ENCODE peak calls at places on chromosome 13, in ten cellular contexts. M is esophagus squamous epithelium, E is fibroblast of lung, H is uterus, G is PC-3, S is tibial artery, D is IMR-90, F is prostate gland, O is endodermal cell, B is adrenal gland. N is an unnamed sample.

GRCh38 chr13:114111577-114111976 is 20.8 kb downstream of the RASA3 start:
- DNase-seq in M (no peak), E (peak; percentile 91), H (no peak), G (no peak), S (peak; percentile 24), D (peak; percentile 97), F (no peak), O (peak; percentile 44), B (peak; percentile 35), N (no peak)

GRCh38 chr13:113971471-113972231 is 2.2 kb downstream of the C13orf46 start:
- DNase-seq in M (no peak), E (no peak), H (no peak), G (no peak), S (peak; percentile 55), D (no peak), F (no peak), O (no peak), B (no peak), N (peak; percentile 12)

GRCh38 chr13:102768914-102769313 is 4.7 kb downstream of the TEX30 start:
- DNase-seq in M (no peak), E (peak; percentile 46), H (no peak), G (no peak), S (no peak), D (no peak), F (no peak), O (no peak), B (no peak), N (no peak)

GRCh38 chr13:32212420-32212819 is 102.7 kb downstream of the ZAR1L start:
- DNase-seq in M (no peak), E (peak; percentile 92), H (no peak), G (peak; percentile 5), S (no peak), D (peak; percentile 91), F (no peak), O (no peak), B (no peak), N (no peak)

GRCh38 chr13:112246731-112247470 is 129.3 kb upstream of the SPACA7 start:
- DNase-seq in M (no peak), E (no peak), H (no peak), G (no peak), S (no peak), D (no peak), F (no peak), O (no peak), B (peak; percentile 25), N (no peak)

GRCh38 chr13:98328511-98328910 is 151.4 kb upstream of the RNF113B start:
- DNase-seq in M (no peak), E (no peak), H (no peak), G (no peak), S (no peak), D (no peak), F (no peak), O (no peak), B (no peak), N (no peak)

GRCh38 chr13:99221567-99222239 is 21.0 kb downstream of the UBAC2 start:
- DNase-seq in M (no peak), E (no peak), H (no peak), G (no peak), S (no peak), D (no peak), F (no peak), O (no peak), B (no peak), N (no peak)

GRCh38 chr13:72970956-72971355 is 87.8 kb upstream of the KLF5 start:
- DNase-seq in M (no peak), E (peak; percentile 4), H (no peak), G (peak; percentile 28), S (no peak), D (peak; percentile 57), F (no peak), O (no peak), B (no peak), N (no peak)

DNA sequence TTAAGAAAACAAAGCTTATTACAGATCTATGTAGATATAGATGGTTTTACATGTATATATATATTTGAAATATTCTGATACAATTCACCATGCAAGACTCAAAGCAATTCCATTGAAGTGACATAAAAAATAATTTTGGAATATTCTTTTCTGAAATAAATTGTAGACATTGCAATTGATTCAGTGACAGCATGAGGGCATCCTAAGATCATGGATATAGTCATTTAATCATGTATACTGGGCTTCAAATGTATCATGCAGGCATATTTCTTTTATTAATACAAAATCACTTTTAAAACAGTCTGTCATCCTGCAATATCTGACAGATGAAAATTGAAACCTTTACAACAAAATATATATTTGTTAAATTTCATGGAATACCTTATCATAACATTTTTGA is 286.7 kb upstream of the SLITRK6 start:
- DNase-seq in M (no peak), E (peak; percentile 52), H (no peak), G (peak; percentile 13), S (no peak), D (no peak), F (no peak), O (no peak), B (no peak), N (no peak)
- TF ChIP-seq CTCF in M (no peak), E (peak; percentile 35), H (no peak), G (peak; percentile 48), S (no peak), D (no peak), F (no peak), O (peak; percentile 44), B (no peak), N (peak; percentile 34)

GRCh38 chr13:33524086-33524485 is 238.5 kb upstream of the STARD13 start:
- DNase-seq in M (no peak), E (peak; percentile 88), H (no peak), G (peak; percentile 93), S (no peak), D (peak; percentile 92), F (no peak), O (no peak), B (no peak), N (no peak)
- H3K4me1 ChIP-seq in M (no peaks in the 10 kb centered on the region), E (peaks cover 7% of the 10 kb centered on the region), H (no peaks in the 10 kb centered on the region), G (peaks cover 21% of the 10 kb centered on the region), S (peaks cover 58% of the 10 kb centered on the region), D (peaks cover 20% of the 10 kb centered on the region), F (no peaks in the 10 kb centered on the region), O (no peaks in the 10 kb centered on the region), B (no peaks in the 10 kb centered on the region), N (peaks cover 28% of the 10 kb centered on the region)

GRCh38 chr13:106523566-106523965 is 11.9 kb downstream of the EFNB2 start:
- DNase-seq in M (no peak), E (peak; percentile 58), H (no peak), G (no peak), S (no peak), D (no peak), F (no peak), O (no peak), B (no peak), N (no peak)
- H3K4me3 ChIP-seq in M (peak overlapping the region; percentile 35), E (no peak overlapping the region), H (no peak overlapping the region), G (peak overlapping the region; percentile 44), S (no peak overlapping the region), D (no peak overlapping the region), F (no peak overlapping the region), O (no peak overlapping the region), B (no peak overlapping the region), N (peak overlapping the region; percentile 8)

DNA sequence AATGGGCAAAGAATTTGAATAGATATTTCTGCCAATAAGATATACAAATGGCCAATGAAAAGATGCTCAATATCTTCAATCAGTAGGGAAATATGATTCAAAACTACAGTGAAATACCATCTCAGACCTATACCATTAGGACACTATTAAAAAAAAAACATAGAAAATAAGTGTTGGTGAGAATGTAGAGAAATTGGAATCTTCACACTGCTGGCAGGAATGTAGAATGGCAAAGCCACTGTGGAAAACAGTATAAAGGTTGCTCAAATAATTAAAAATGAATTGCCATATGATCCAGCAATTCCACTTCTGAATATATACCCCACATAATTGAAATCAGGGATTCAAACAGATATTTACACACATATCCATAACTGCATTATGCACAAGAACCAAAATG is 88.1 kb upstream of the STARD13 start:
- DNase-seq in M (no peak), E (no peak), H (no peak), G (no peak), S (no peak), D (no peak), F (no peak), O (no peak), B (no peak), N (no peak)
- TF ChIP-seq CTCF in M (no peak), E (peak; percentile 16), H (no peak), G (no peak), S (no peak), D (peak; percentile 9), F (no peak), O (peak; percentile 57), B (no peak), N (no peak)

GRCh38 chr13:48156466-48156865 is 61.6 kb upstream of the MED4 start:
- DNase-seq in M (no peak), E (no peak), H (no peak), G (no peak), S (no peak), D (no peak), F (no peak), O (peak; percentile 55), B (no peak), N (no peak)
- H3K4me1 ChIP-seq in M (peaks cover 59% of the 10 kb centered on the region), E (peaks cover 2% of the 10 kb centered on the region), H (no peaks in the 10 kb centered on the region), G (peaks cover 34% of the 10 kb centered on the region), S (peaks cover 14% of the 10 kb centered on the region), D (no peaks in the 10 kb centered on the region), F (no peaks in the 10 kb centered on the region), O (no peaks in the 10 kb centered on the region), B (no peaks in the 10 kb centered on the region), N (peaks cover 12% of the 10 kb centered on the region)

GRCh38 chr13:95678967-95679366 is 2.0 kb downstream of the DNAJC3 start:
- DNase-seq in M (no peak), E (no peak), H (no peak), G (no peak), S (no peak), D (no peak), F (no peak), O (no peak), B (no peak), N (no peak)
- H3K4me3 ChIP-seq in M (no peak overlapping the region), E (peak overlapping the region; percentile 24), H (no peak overlapping the region), G (peak overlapping the region; percentile 98), S (peak overlapping the region; percentile 85), D (no peak overlapping the region), F (no peak overlapping the region), O (peak overlapping the region; percentile 94), B (no peak overlapping the region), N (peak overlapping the region; percentile 93)

DNA sequence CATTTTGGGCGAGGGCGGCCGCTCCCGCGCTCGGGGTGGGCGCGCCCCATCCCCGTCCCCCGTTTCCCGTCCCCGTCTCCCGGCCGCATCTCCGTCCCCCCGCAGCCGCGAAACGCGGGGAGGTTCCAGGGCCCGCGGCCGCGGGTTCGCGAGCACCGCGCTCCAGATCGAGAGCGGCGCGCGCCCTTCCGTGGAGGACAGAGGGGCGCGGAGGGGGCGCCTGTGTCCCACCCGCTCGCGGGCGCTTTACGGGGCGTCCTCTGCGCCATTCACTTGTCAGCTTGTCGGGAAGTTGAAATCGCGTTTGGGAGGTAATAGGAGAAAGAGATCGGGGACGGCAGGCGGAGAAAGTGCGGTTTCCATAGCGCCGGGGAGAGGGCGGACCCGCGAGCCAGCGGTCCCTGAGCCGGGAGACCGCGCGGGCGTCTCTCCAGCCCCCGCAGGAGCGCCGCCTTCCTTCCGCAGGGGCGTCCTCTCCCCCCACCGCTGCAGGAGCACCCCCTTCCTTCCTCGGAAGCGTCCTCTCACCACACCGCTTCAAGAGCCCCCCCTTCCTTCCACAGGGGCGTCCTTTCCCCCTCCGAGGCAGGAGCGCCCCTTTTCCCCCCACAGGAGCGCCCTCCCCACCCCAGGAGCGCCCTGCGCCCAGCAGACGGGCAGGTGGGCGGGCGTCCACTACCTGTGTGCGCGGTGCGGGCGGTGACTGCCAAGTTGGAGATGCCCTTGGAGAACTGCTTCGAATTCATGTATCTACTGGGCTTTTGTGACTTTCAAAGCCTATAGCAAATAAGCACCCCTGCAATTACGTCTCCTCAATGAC is 962 bp upstream of the IRS2 start:
- DNase-seq in M (no peak), E (no peak), H (peak; percentile 43), G (peak; percentile 22), S (no peak), D (peak; percentile 33), F (no peak), O (peak; percentile 86), B (peak; percentile 73), N (peak; percentile 40)
- TF ChIP-seq CTCF in M (no peak), E (no peak), H (no peak), G (no peak), S (no peak), D (no peak), F (no peak), O (no peak), B (no peak), N (no peak)